ENCODE peak calls at places on chromosomes 7 and 10, in five cellular contexts. K, D, R, Y and N are unnamed samples.

GRCh38 chr10:103602028-103602851 is 108.7 kb downstream of the NEURL1 start:
- DNase-seq in K (no peak), D (no peak), R (no peak), Y (no peak), N (peak)

GRCh38 chr10:34598972-34599371 is 216.1 kb downstream of the PARD3 start:
- DNase-seq in K (no peak), D (no peak), R (no peak), Y (no peak), N (no peak)

GRCh38 chr7:67209256-67209655 is 212.6 kb downstream of the TYW1 start:
- DNase-seq in K (no peak), D (no peak), R (no peak), Y (no peak), N (no peak)

GRCh38 chr7:155154586-155154985 is 84.5 kb downstream of the HTR5A start:
- DNase-seq in K (no peak), D (no peak), R (no peak), Y (no peak), N (no peak)

GRCh38 chr7:148151778-148152177 is 438.8 kb upstream of the C7orf33 start:
- DNase-seq in K (no peak), D (no peak), R (no peak), Y (no peak), N (no peak)

GRCh38 chr10:88835095-88835909 is 16.3 kb downstream of the ANKRD22 start:
- DNase-seq in K (peak), D (peak), R (peak), Y (peak), N (no peak)

GRCh38 chr7:152869041-152869676 is 109.6 kb downstream of the ACTR3B start:
- DNase-seq in K (no peak), D (no peak), R (no peak), Y (no peak), N (no peak)

GRCh38 chr7:79692015-79692414 is 238.5 kb upstream of the MAGI2 start:
- DNase-seq in K (no peak), D (no peak), R (no peak), Y (no peak), N (no peak)

GRCh38 chr10:79946270-79947082 is 2.4 kb downstream of the SFTPD start:
- DNase-seq in K (no peak), D (no peak), R (peak), Y (no peak), N (no peak)

GRCh38 chr10:82150123-82150900 is 275.3 kb downstream of the NRG3 start:
- DNase-seq in K (peak), D (peak), R (no peak), Y (no peak), N (no peak)

GRCh38 chr10:72639441-72639873 is 13.6 kb upstream of the MICU1 start:
- DNase-seq in K (no peak), D (no peak), R (no peak), Y (no peak), N (no peak)

GRCh38 chr10:72637398-72637857 is 11.5 kb upstream of the MICU1 start:
- DNase-seq in K (peak), D (peak), R (peak), Y (peak), N (no peak)

GRCh38 chr10:72638586-72639440 is 12.9 kb upstream of the MICU1 start:
- DNase-seq in K (no peak), D (peak), R (no peak), Y (no peak), N (no peak)

GRCh38 chr10:72645263-72645858 is 19.5 kb upstream of the MICU1 start:
- DNase-seq in K (no peak), D (no peak), R (no peak), Y (no peak), N (no peak)

GRCh38 chr10:72642318-72642717 is 16.4 kb upstream of the MICU1 start:
- DNase-seq in K (no peak), D (no peak), R (no peak), Y (no peak), N (no peak)
- TF ChIP-seq EP300 in K (no peak), D (no peak), R (no peak), Y (no peak), N (no peak)

GRCh38 chr10:29001801-29002200 is 287.1 kb upstream of the LYZL1 start:
- DNase-seq in K (no peak), D (no peak), R (no peak), Y (no peak), N (no peak)

GRCh38 chr10:29007370-29007747 is 281.5 kb upstream of the LYZL1 start:
- DNase-seq in K (no peak), D (no peak), R (no peak), Y (no peak), N (no peak)

GRCh38 chr10:29007748-29008610 is 280.9 kb upstream of the LYZL1 start:
- DNase-seq in K (no peak), D (peak), R (no peak), Y (peak), N (no peak)

GRCh38 chr10:29009464-29009863 is 279.4 kb upstream of the LYZL1 start:
- DNase-seq in K (no peak), D (no peak), R (no peak), Y (no peak), N (no peak)

GRCh38 chr10:29005988-29006387 is 282.9 kb upstream of the LYZL1 start:
- DNase-seq in K (no peak), D (no peak), R (no peak), Y (no peak), N (no peak)
- TF ChIP-seq EP300 in K (no peak), D (no peak), R (no peak), Y (no peak), N (no peak)

GRCh38 chr10:125118701-125119100 is 41.7 kb downstream of the CTBP2 start:
- DNase-seq in K (no peak), D (no peak), R (no peak), Y (no peak), N (no peak)

GRCh38 chr10:125122566-125122965 is 37.8 kb downstream of the CTBP2 start:
- DNase-seq in K (no peak), D (no peak), R (no peak), Y (no peak), N (no peak)

GRCh38 chr10:125123363-125124113 is 36.8 kb downstream of the CTBP2 start:
- DNase-seq in K (peak), D (peak), R (peak), Y (peak), N (no peak)

GRCh38 chr10:125120046-125120710 is 40.2 kb downstream of the CTBP2 start:
- DNase-seq in K (no peak), D (peak), R (no peak), Y (no peak), N (no peak)

DNA sequence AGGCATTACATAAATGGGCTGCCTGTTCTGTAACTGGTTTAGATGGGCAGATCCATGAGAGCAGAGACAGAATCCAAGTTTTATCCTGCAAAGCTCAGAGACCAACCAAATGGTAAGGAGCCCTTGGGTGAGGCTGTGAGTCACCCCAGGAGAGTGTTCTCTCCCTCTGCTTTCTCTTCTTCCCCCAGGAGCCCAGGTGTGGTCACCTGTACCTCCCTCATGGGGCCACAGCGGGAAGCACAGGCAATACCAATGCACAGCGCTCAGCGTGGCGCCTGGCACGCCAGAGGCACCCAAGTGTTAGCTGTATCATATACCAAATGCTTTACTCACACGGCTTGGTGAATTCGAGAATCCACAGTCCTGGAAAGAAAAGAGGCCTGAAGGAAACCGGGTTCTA is 39.4 kb downstream of the CTBP2 start:
- DNase-seq in K (peak), D (no peak), R (no peak), Y (no peak), N (no peak)
- TF ChIP-seq EP300 in K (no peak), D (no peak), R (no peak), Y (no peak), N (no peak)

GRCh38 chr7:72924748-72925545 is at the start of gene POM121:
- DNase-seq in K (peak), D (peak), R (peak), Y (peak), N (peak)
- TF ChIP-seq EP300 in K (no peak), D (no peak), R (no peak), Y (peak), N (no peak)

GRCh38 chr7:140650367-140650766 is 9.8 kb upstream of the DENND2A start:
- DNase-seq in K (no peak), D (no peak), R (no peak), Y (no peak), N (no peak)

GRCh38 chr7:140655511-140656408 is 15.1 kb upstream of the DENND2A start:
- DNase-seq in K (no peak), D (no peak), R (no peak), Y (no peak), N (no peak)

GRCh38 chr7:140654661-140655060 is 14.0 kb upstream of the DENND2A start:
- DNase-seq in K (no peak), D (no peak), R (no peak), Y (no peak), N (no peak)

GRCh38 chr7:140654109-140654387 is 13.4 kb upstream of the DENND2A start:
- DNase-seq in K (no peak), D (no peak), R (no peak), Y (no peak), N (no peak)

DNA sequence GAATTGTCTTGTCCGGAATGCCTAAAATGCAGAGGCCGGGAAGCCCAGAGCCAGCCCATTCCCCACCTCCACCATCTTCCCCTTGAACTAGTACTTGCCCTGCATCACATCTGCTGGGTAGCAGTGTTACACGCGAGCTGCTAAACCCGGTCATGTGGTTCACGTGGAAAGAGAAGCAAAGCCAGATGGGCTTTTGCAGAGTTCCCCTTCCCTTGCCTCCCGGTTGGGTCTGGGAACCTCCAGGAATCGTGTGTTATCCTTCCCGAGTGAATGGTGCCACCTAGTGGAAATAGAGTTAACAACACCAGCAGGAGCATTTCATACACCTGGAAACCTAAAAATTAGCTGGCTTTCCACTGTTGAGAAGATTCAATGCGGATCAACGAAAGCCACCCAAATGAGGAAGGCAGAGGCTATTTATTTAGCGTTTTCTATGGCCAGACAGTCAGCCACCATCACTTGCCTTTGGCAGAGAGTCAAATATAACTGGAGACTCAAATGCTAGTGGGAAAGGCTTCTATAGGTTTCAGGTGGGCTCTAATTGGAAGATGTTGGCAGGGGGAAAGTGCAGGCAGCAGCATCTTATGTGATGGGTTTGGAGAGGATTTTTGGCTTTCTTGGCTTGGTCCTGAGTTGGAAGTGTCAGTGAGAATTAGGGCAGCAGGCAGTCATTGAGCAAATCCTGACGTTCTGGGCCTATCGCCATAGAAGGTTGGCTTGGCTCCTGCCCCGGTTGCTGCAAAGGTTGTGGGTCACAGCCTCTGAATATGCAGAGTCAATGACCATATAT is 12.9 kb upstream of the DENND2A start:
- DNase-seq in K (peak), D (peak), R (peak), Y (peak), N (no peak)
- TF ChIP-seq EP300 in K (no peak), D (no peak), R (no peak), Y (no peak), N (no peak)